ENCODE peak calls at places on chromosomes 3 and 15, in four cellular contexts. D is suprapubic skin, C is GM12892, E is HCT116. B is an unnamed sample.

GRCh38 chr15:94327356-94327936 is 96.1 kb downstream of the MCTP2 start:
- DNase-seq in C (no peak), E (peak), D (no peak), B (peak)

GRCh38 chr3:2823016-2823415 is 287.2 kb downstream of the IL5RA start:
- DNase-seq in E (no peak), D (no peak), C (no peak), B (no peak)

GRCh38 chr3:193605876-193606275 is 12.9 kb downstream of the OPA1 start:
- DNase-seq in E (peak), C (no peak), D (no peak), B (peak)

GRCh38 chr3:42134867-42135464 is 43.8 kb downstream of the TRAK1 start:
- DNase-seq in C (no peak), E (no peak), D (no peak), B (no peak)

GRCh38 chr15:52289629-52290081 is 5.9 kb downstream of the MYO5C start:
- DNase-seq in E (no peak), C (no peak), D (no peak), B (peak)

GRCh38 chr3:188034989-188035388 is 119.0 kb upstream of the LPP start:
- DNase-seq in E (no peak), D (no peak), C (no peak), B (no peak)

GRCh38 chr15:77025066-77025435 is 30.1 kb downstream of the PSTPIP1 start:
- DNase-seq in C (peak), E (no peak), D (peak), B (no peak)

GRCh38 chr3:102329561-102329960 is 105.3 kb upstream of the ZPLD1 start:
- DNase-seq in C (no peak), D (no peak), E (no peak), B (no peak)

GRCh38 chr3:128493221-128494151 is 485 bp upstream of the GATA2 start:
- DNase-seq in E (no peak), D (peak), C (no peak), B (no peak)

GRCh38 chr3:60431599-60431958 is 819.7 kb downstream of the FHIT start:
- DNase-seq in C (no peak), D (no peak), E (no peak), B (peak)

GRCh38 chr3:127629462-127630403 is 748 bp downstream of the PODXL2 start:
- DNase-seq in D (no peak), C (no peak), E (no peak), B (no peak)

GRCh38 chr15:52252781-52253180 is 42.8 kb downstream of the MYO5C start:
- DNase-seq in E (peak), D (no peak), C (no peak), B (no peak)

GRCh38 chr3:50254577-50255250 is 14.2 kb upstream of the SEMA3B start:
- DNase-seq in D (no peak), E (no peak), C (no peak), B (peak)

GRCh38 chr3:181901626-181902025 is 189.9 kb downstream of the SOX2 start:
- DNase-seq in D (no peak), C (no peak), E (no peak), B (no peak)

GRCh38 chr3:86563358-86563970 is 427.5 kb downstream of the VGLL3 start:
- DNase-seq in D (no peak), C (no peak), E (peak), B (peak)

GRCh38 chr3:170641510-170642236 is 55.8 kb upstream of the SLC7A14 start:
- DNase-seq in C (no peak), E (no peak), D (no peak), B (no peak)

GRCh38 chr15:42736178-42736792 is 643 bp downstream of the CDAN1 start:
- DNase-seq in D (no peak), C (peak), E (no peak), B (peak)

GRCh38 chr15:52256366-52256765 is 39.2 kb downstream of the MYO5C start:
- DNase-seq in E (peak), D (no peak), C (peak), B (peak)

GRCh38 chr3:129068291-129068886 is 7.8 kb downstream of the GP9 start:
- DNase-seq in E (no peak), D (no peak), C (no peak), B (peak)

GRCh38 chr3:43176666-43177065 is 70.8 kb upstream of the POMGNT2 start:
- DNase-seq in C (no peak), D (no peak), E (no peak), B (no peak)

GRCh38 chr3:54822206-54822605 is 105.7 kb downstream of the LRTM1 start:
- DNase-seq in E (no peak), D (no peak), C (no peak), B (no peak)

GRCh38 chr3:177525987-177526712 is 328.9 kb upstream of the TBL1XR1 start:
- DNase-seq in C (no peak), D (no peak), E (no peak), B (no peak)

GRCh38 chr3:188900421-188900941 is 271.3 kb upstream of the TPRG1 start:
- DNase-seq in C (no peak), D (no peak), E (peak), B (no peak)

GRCh38 chr15:39974656-39975230 is 40.8 kb downstream of the EIF2AK4 start:
- DNase-seq in E (no peak), D (no peak), C (no peak), B (no peak)

GRCh38 chr3:129013491-129013891 is 12.4 kb downstream of the EFCC1 start:
- DNase-seq in E (no peak), C (no peak), D (no peak), B (peak)

GRCh38 chr3:183330881-183331280 is 77.8 kb downstream of the B3GNT5 start:
- DNase-seq in E (no peak), D (no peak), C (no peak), B (peak)

GRCh38 chr15:66023322-66023972 is 154.2 kb downstream of the RAB11A start:
- DNase-seq in D (no peak), C (no peak), E (no peak), B (no peak)

GRCh38 chr15:101027920-101028319 is 108.8 kb downstream of the LRRK1 start:
- DNase-seq in D (no peak), C (no peak), E (no peak), B (no peak)

GRCh38 chr3:183253961-183254815 is 1.1 kb downstream of the B3GNT5 start:
- DNase-seq in D (no peak), E (no peak), C (peak), B (peak)

GRCh38 chr15:83200162-83200561 is 7.5 kb downstream of the HDGFL3 start:
- DNase-seq in D (no peak), E (no peak), C (no peak), B (no peak)

GRCh38 chr15:43966646-43967045 is 139.8 kb downstream of the WDR76 start:
- DNase-seq in C (no peak), D (no peak), E (no peak), B (no peak)

GRCh38 chr3:135125171-135125801 is 330.2 kb downstream of the EPHB1 start:
- DNase-seq in C (no peak), D (no peak), E (no peak), B (peak)

GRCh38 chr3:193970773-193971206 is 165.2 kb upstream of the HES1 start:
- DNase-seq in E (no peak), D (no peak), C (no peak), B (no peak)

GRCh38 chr3:182245059-182245458 is 533.3 kb downstream of the SOX2 start:
- DNase-seq in C (no peak), E (no peak), D (no peak), B (no peak)

GRCh38 chr15:21270474-21270873 is 169.8 kb downstream of the POTEB3 start:
- DNase-seq in D (no peak), C (no peak), E (no peak), B (no peak)

GRCh38 chr3:41867533-41867932 is 94.4 kb downstream of the ULK4 start:
- DNase-seq in C (no peak), E (no peak), D (no peak), B (no peak)

GRCh38 chr3:123660900-123661299 is 76.0 kb upstream of the HACD2 start:
- DNase-seq in E (no peak), D (peak), C (no peak), B (no peak)

GRCh38 chr3:8324727-8325126 is 176.9 kb upstream of the LMCD1 start:
- DNase-seq in C (no peak), E (peak), D (no peak), B (peak)

DNA sequence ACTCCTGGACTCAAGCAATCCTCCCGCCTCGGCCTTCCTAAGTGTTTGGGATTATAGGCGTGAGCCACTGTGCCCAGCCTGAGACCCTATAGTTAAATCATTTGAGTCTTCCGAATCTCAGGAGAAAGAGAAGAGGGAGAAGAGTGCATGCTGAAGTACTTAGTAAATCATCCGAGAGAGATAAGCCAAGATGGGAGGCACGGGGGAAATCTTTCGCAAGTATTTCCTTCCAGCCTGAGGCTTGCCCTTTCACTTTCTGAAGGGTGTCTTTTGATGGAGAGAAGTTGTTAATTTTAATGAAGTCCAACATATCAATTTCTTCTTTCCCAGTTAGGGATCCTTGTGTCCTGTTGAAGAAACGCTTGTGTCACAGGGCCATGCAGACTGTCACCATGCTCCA is 97.1 kb upstream of the SLC6A6 start:
- DNase-seq in E (no peak), D (no peak), C (no peak), B (no peak)
- TF ChIP-seq POLR2AphosphoS5 in E (no peak), D (no peak), C (no peak), B (no peak)

GRCh38 chr15:89199734-89200133 is 21.6 kb downstream of the RLBP1 start:
- DNase-seq in C (no peak), D (no peak), E (no peak), B (peak)
- TF ChIP-seq POLR2AphosphoS5 in C (no peak), D (no peak), E (no peak), B (no peak)

DNA sequence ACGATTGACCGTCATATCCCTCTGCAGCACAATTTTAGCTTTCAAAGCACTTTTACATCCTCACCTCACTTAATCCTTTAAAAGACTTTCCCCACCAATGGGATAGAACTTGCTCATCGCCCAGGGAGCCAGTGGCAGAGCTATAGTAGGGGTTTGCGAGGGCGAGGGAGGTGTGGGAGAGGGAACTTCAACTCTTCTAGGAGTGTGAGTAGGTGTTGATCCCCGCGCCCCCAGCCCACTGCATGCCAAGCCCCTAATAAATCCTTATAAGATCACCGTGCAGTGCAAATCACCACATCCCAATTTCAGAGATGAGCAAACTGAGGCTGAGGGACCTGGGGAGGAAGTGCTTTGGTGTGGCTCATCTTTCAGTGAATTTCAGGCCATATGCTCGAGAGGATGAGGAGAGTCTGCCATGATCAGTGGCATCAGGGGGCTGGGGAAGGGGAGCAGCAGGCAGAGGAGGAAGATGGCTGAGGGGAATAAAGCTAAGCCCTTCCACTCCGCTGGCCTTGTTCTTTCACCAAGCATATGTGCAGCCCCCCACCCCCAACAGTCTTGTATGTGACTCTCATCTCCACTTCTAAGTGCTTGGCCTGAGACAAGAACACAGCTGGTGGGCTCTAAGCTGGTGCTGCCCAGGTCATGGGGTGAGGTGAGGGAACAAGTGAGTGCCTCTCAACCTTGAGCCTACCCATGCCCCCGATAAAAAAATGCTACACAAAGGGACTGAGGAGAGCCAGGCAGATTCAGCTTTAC is 5.1 kb downstream of the INSYN1 start:
- DNase-seq in C (no peak), D (no peak), E (no peak), B (no peak)
- TF ChIP-seq POLR2AphosphoS5 in C (no peak), D (no peak), E (no peak), B (no peak)

DNA sequence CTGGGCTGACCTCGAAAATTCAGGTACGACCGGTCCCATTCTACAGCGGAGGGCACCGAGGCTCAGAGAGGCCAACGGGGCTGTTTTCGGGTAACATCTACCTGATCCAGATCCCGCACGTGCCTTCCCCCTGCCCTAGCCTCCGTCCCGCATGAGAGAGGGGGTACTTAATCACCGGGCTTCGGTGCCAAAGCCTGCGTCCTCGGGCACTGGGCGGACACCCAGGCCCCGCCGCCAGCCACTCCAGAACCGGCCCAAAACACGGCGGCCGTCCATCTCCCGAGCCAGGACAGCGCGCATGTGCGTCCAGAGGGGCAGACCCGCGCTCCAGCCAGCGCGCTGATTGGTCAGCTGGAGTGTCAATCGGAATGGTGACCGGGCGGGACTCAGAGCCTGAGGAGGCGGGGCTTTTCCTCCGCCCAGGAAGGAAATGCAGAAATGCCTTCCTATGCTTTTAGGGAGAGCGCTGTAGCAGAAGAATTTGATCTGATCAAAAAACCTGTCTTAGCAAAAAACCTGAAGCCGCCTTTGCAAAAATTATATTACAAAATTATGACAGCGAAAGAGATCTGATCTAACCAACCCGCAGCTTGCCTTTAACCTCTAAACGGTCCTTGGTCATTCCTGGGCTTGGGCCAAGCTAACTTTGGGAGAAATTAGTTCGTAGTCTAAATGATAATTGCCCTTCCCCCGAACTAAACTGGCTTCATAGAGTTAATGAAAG is at the start of gene RPUSD3:
- DNase-seq in C (peak), E (peak), D (peak), B (peak)
- TF ChIP-seq POLR2AphosphoS5 in C (no peak), E (peak), D (no peak), B (peak)

DNA sequence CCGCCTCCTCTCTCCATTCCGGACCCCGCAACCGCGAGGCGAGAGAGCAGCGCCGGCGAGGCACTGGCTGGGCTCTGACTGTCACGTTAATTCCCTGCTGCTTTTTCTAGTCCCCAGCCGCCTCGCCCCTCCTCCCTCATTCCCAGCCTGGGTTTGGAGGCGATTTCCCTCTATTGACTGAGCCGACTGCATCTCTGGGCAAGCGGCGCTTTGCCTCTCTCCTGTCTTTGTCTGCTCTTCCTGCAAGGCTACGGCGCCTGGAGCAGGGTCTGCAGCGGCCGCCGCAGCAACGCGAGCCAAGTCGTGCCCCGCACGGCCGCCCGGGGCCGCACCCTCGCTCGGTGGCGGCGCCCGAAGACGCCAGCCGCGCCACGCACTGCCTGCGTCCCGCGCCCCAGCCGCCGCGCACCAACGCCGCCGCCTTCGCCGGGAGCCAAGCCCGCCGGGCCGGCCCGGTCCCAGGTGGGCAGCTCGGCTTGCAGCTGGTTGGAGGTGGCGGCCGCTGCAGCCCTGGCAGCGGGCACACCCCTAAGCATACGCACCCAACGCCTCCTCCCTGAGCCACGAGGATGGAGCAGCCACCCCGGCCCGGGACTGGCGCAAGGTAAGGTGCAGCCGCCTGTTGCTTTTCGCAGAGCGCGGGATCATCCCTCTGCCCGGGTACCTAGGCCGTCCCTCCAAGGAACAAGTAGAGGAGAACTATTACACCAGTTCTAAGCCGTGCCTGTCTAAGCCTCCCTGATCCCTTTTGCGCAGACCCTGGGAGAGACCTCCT is at the start of gene LRRC3B:
- DNase-seq in D (no peak), E (no peak), C (peak), B (peak)
- TF ChIP-seq POLR2AphosphoS5 in D (no peak), E (no peak), C (no peak), B (peak)

DNA sequence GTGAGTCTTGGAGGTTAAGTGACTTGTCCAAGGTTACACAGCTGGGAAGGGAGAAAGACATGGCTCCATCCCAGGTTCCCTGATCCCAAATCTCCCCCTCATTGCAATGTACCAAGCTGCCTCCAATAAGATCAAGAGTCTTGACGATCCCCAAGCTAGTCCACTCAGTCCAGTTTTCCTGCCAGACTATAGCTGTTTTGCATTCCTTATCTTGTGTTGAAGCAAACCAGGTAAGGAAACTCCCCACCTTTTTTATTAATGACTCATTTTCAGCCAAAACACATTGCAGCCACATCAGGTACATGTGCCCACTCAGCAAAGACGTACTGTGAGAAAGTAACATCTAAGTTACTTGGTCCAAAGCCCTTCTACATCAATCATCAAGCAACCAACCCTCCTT is 41.9 kb downstream of the LIPC start:
- DNase-seq in E (no peak), C (no peak), D (no peak), B (no peak)
- TF ChIP-seq POLR2AphosphoS5 in E (no peak), C (peak), D (no peak), B (no peak)

GRCh38 chr3:110971010-110971585 is 100.5 kb upstream of the NECTIN3 start:
- DNase-seq in C (no peak), E (no peak), D (no peak), B (no peak)
- TF ChIP-seq POLR2AphosphoS5 in C (no peak), E (no peak), D (no peak), B (no peak)

B was measured in GM23338.